ENCODE peak calls at places on chromosomes 16 and 17, in six cellular contexts. P, F, U, B, H and R are unnamed samples.

GRCh38 chr17:50129303-50129945 is 536 bp downstream of the SAMD14 start:
- DNase-seq in F (no peak), U (peak), H (no peak), B (no peak), P (peak), R (no peak)

GRCh38 chr16:54054237-54054780 is 232.3 kb downstream of the IRX3 start:
- DNase-seq in P (no peak), B (no peak), U (no peak), H (no peak), F (no peak), R (no peak)

GRCh38 chr17:82882715-82883446 is 43.1 kb upstream of the ZNF750 start:
- DNase-seq in H (no peak), B (peak), U (peak), P (no peak), F (no peak), R (no peak)

GRCh38 chr16:14525021-14525420 is 105.0 kb downstream of the PARN start:
- DNase-seq in U (no peak), B (no peak), H (no peak), F (no peak), P (no peak), R (no peak)

GRCh38 chr16:57028086-57028485 is 38.7 kb downstream of the NLRC5 start:
- DNase-seq in H (no peak), P (no peak), F (no peak), B (peak), U (no peak), R (no peak)

GRCh38 chr17:75468311-75468754 is 11.9 kb downstream of the TMEM94 start:
- DNase-seq in U (no peak), B (no peak), F (no peak), H (no peak), P (no peak), R (no peak)

GRCh38 chr16:81731636-81732035 is 47.5 kb upstream of the PLCG2 start:
- DNase-seq in F (no peak), B (no peak), U (no peak), P (no peak), H (no peak), R (no peak)

GRCh38 chr17:48047741-48048320 is 328 bp upstream of the NFE2L1 start:
- DNase-seq in U (peak), H (peak), F (peak), B (peak), P (peak), R (peak)

GRCh38 chr16:10405386-10405939 is 19.6 kb downstream of the ATF7IP2 start:
- DNase-seq in U (no peak), F (no peak), H (no peak), P (peak), B (no peak), R (no peak)

GRCh38 chr16:56263711-56264608 is 72.7 kb downstream of the GNAO1 start:
- DNase-seq in H (no peak), P (no peak), U (no peak), F (peak), B (no peak), R (no peak)

GRCh38 chr17:80898706-80899105 is 92.9 kb upstream of the CHMP6 start:
- DNase-seq in U (no peak), B (no peak), H (no peak), F (no peak), P (no peak), R (no peak)

GRCh38 chr16:6949240-6949639 is 383.4 kb upstream of the RBFOX1 start:
- DNase-seq in B (no peak), U (no peak), P (no peak), F (no peak), H (no peak), R (no peak)

GRCh38 chr16:66250686-66251405 is 115.6 kb upstream of the CDH5 start:
- DNase-seq in B (no peak), F (peak), U (no peak), H (peak), P (peak), R (no peak)

GRCh38 chr16:27289669-27290068 is 21.1 kb upstream of the NSMCE1 start:
- DNase-seq in H (no peak), P (no peak), F (no peak), U (no peak), B (no peak), R (no peak)

GRCh38 chr17:19409509-19409908 is 1.5 kb upstream of the RNF112 start:
- DNase-seq in F (no peak), P (peak), U (no peak), B (no peak), H (no peak), R (no peak)

GRCh38 chr17:65595071-65595655 is 33.7 kb upstream of the AXIN2 start:
- DNase-seq in B (no peak), H (no peak), F (no peak), P (no peak), U (no peak), R (no peak)

GRCh38 chr16:3998793-3999478 is 117.3 kb downstream of the ADCY9 start:
- DNase-seq in U (no peak), F (no peak), H (peak), B (no peak), P (peak), R (no peak)

GRCh38 chr17:33269337-33270060 is 23.6 kb downstream of the ASIC2 start:
- DNase-seq in H (no peak), B (no peak), F (no peak), P (no peak), U (no peak), R (no peak)

GRCh38 chr17:76558210-76559095 is 18.6 kb downstream of the PRCD start:
- DNase-seq in B (no peak), P (peak), U (no peak), F (no peak), H (no peak), R (no peak)

GRCh38 chr17:48441231-48441711 is 11.3 kb upstream of the SKAP1 start:
- DNase-seq in H (no peak), U (peak), P (peak), B (no peak), F (no peak), R (no peak)

GRCh38 chr17:30112794-30113193 is 3.8 kb upstream of the NSRP1 start:
- DNase-seq in U (no peak), H (no peak), P (no peak), B (no peak), F (no peak), R (no peak)
- TF ChIP-seq CTCF in U (no peak), H (no peak), P (no peak), B (no peak), F (no peak), R (no peak)

GRCh38 chr17:30554839-30555751 is 77.9 kb downstream of the GOSR1 start:
- DNase-seq in P (peak), U (no peak), F (no peak), B (peak), H (no peak), R (no peak)
- TF ChIP-seq CTCF in P (peak), U (no peak), F (no peak), B (no peak), H (no peak), R (no peak)

GRCh38 chr16:19330801-19331484 is 45.4 kb downstream of the CLEC19A start:
- DNase-seq in P (peak), F (no peak), U (no peak), B (no peak), H (no peak), R (no peak)

GRCh38 chr16:19329932-19330331 is 44.4 kb downstream of the CLEC19A start:
- DNase-seq in P (no peak), H (no peak), U (no peak), B (no peak), F (no peak), R (no peak)

GRCh38 chr16:19328364-19328763 is 42.8 kb downstream of the CLEC19A start:
- DNase-seq in U (no peak), P (no peak), F (no peak), H (no peak), B (no peak), R (no peak)

DNA sequence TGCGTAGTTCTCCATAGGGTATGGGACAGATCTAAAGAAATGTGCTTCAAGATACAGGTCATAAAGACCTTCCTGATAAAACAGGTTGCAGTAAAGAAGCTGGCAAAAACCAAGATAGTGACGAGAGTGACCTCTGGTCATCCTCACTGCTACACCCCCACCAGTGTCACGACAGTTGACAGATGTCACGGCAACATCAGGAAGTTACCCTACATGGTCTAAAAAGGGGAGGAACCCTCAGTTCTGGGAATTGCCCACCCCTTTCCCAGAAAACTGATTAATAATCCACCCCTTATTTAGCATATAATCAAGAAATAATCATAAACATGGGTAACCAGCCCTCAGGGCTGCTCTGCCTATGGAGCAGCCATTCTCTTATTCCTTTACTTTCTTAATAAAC is 46.3 kb downstream of the CLEC19A start:
- DNase-seq in U (no peak), H (no peak), P (no peak), B (no peak), F (no peak), R (no peak)
- TF ChIP-seq CTCF in U (no peak), H (no peak), P (no peak), B (no peak), F (no peak), R (no peak)

GRCh38 chr16:74623214-74623842 is 16.4 kb upstream of the GLG1 start:
- DNase-seq in B (no peak), F (no peak), U (no peak), P (peak), H (peak), R (no peak)

GRCh38 chr16:74623846-74624245 is 16.9 kb upstream of the GLG1 start:
- DNase-seq in F (no peak), U (no peak), P (no peak), H (no peak), B (no peak), R (no peak)

GRCh38 chr16:74625500-74626350 is 18.8 kb upstream of the GLG1 start:
- DNase-seq in F (no peak), U (no peak), H (no peak), P (no peak), B (no peak), R (no peak)

GRCh38 chr16:74626741-74627416 is 20.0 kb upstream of the GLG1 start:
- DNase-seq in U (no peak), B (no peak), F (no peak), P (no peak), H (no peak), R (no peak)

GRCh38 chr16:74627506-74628220 is 20.7 kb upstream of the GLG1 start:
- DNase-seq in P (no peak), U (no peak), B (no peak), H (peak), F (no peak), R (no peak)
- TF ChIP-seq CTCF in P (no peak), U (no peak), B (no peak), H (no peak), F (no peak), R (no peak)